ENCODE peak calls at places on chromosome 9, in seven cellular contexts. X, D, T, O, R, Z and N are unnamed samples.

GRCh38 chr9:93126825-93127368 is 7.2 kb downstream of the NINJ1 start:
- DNase-seq in X (no peak), D (peak), T (no peak), O (no peak), R (peak), Z (no peak), N (peak)

GRCh38 chr9:127921592-127922120 is 4.8 kb upstream of the ST6GALNAC4 start:
- DNase-seq in X (peak), D (peak), T (peak), O (no peak), R (peak), Z (no peak), N (peak)

GRCh38 chr9:128374221-128374675 is 3.1 kb downstream of the URM1 start:
- DNase-seq in X (no peak), D (no peak), T (no peak), O (no peak), R (no peak), Z (no peak), N (no peak)

GRCh38 chr9:22037954-22038690 is 29.0 kb upstream of the CDKN2B start:
- DNase-seq in X (no peak), D (peak), T (no peak), O (peak), R (no peak), Z (no peak), N (no peak)

GRCh38 chr9:38068616-38068865 is 486 bp downstream of the SHB start:
- DNase-seq in X (peak), D (peak), T (peak), O (no peak), R (peak), Z (no peak), N (peak)

GRCh38 chr9:115653231-115653630 is 500.4 kb upstream of the PAPPA start:
- DNase-seq in X (no peak), D (no peak), T (no peak), O (no peak), R (no peak), Z (no peak), N (no peak)

GRCh38 chr9:91900057-91900816 is 49.8 kb downstream of the ROR2 start:
- DNase-seq in X (no peak), D (no peak), T (no peak), O (no peak), R (no peak), Z (no peak), N (peak)

GRCh38 chr9:79685576-79685975 is 113.8 kb downstream of the TLE4 start:
- DNase-seq in X (no peak), D (no peak), T (no peak), O (no peak), R (no peak), Z (no peak), N (no peak)

GRCh38 chr9:93574091-93574899 is 2.1 kb upstream of the PHF2 start:
- DNase-seq in X (no peak), D (no peak), T (no peak), O (no peak), R (no peak), Z (no peak), N (no peak)

GRCh38 chr9:128473104-128473503 is 17.3 kb downstream of the ODF2 start:
- DNase-seq in X (no peak), D (no peak), T (no peak), O (no peak), R (no peak), Z (no peak), N (no peak)

GRCh38 chr9:105062222-105062850 is 134.4 kb upstream of the ABCA1 start:
- DNase-seq in X (no peak), D (no peak), T (no peak), O (no peak), R (no peak), Z (no peak), N (peak)

GRCh38 chr9:77945798-77946197 is 85.8 kb downstream of the GNAQ start:
- DNase-seq in X (no peak), D (peak), T (no peak), O (no peak), R (no peak), Z (no peak), N (no peak)

GRCh38 chr9:5112646-5113045 is 72.8 kb downstream of the INSL6 start:
- DNase-seq in X (no peak), D (no peak), T (no peak), O (no peak), R (no peak), Z (no peak), N (no peak)

DNA sequence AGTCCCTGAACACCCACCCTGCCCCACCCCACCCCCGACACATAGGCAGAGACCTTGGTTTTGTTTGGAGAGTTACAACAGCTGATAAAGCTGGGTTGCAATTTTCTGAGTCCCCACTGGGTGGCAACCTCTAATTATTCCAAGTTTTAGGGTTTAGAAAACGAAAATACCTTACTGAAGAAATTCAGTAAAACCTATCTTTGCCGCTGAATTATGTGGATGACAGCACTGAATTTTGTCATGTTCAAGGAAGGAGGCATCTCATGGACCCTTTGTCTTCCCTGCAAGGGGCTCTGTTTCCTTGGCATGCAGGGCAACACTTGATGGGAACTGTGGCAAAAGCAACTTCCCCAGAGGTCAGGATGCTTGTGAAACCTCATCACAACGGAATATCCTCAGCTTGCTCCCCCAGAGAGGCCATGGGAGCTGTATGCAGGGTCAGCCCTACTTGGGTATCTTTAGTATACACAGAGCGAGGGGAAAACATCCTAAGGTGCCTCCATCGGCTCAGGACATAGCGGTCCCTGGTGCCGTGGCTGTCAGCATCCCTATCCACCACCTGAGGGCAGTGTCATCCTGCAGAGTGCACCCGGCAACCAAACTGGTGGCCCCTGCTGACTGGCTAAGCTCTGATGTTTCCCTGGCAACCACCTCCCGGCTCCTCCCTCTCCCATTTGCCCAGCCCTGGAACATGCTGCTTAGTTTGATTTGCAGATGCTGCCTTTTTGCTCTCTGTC is 123.1 kb downstream of the RXRA start:
- DNase-seq in X (peak), D (peak), T (peak), O (peak), R (peak), Z (peak), N (peak)
- TF ChIP-seq POLR2A in X (no peak), D (no peak), T (no peak), O (no peak), R (no peak), Z (no peak), N (no peak)

DNA sequence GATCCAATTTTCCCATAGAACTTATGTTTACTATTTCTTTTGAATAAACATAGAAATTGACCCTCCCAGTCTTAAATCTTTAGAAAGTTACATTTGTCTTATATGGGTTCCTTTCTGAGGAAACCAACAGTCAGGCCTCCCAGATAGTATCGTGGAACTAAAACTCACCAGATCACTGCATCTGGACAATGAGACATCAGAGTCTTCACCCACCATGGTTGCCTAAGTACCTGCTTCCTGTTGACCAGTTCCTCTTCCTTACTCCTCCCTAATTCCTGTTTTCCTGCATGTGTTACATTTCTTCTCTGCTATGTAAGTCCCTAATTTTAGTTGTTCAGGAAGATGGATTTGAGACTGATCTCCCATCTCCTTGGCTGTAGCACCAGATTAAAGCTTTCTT is 462.2 kb downstream of the DIRAS2 start:
- DNase-seq in X (no peak), D (no peak), T (no peak), O (no peak), R (no peak), Z (no peak), N (no peak)
- TF ChIP-seq POLR2A in X (no peak), D (no peak), T (no peak), O (no peak), R (no peak), Z (no peak), N (no peak)

GRCh38 chr9:129810116-129810515 is 7.1 kb downstream of the TOR1B start:
- DNase-seq in X (no peak), D (no peak), T (no peak), O (no peak), R (no peak), Z (no peak), N (no peak)
- TF ChIP-seq POLR2A in X (no peak), D (no peak), T (no peak), O (no peak), R (no peak), Z (no peak), N (no peak)

GRCh38 chr9:19101203-19101602 is 1.5 kb downstream of the HAUS6 start:
- DNase-seq in X (no peak), D (no peak), T (no peak), O (no peak), R (no peak), Z (no peak), N (no peak)

GRCh38 chr9:19108038-19108437 is 5.3 kb upstream of the HAUS6 start:
- DNase-seq in X (no peak), D (no peak), T (no peak), O (no peak), R (no peak), Z (no peak), N (no peak)

GRCh38 chr9:19102181-19102630 is 498 bp downstream of the HAUS6 start:
- DNase-seq in X (peak), D (peak), T (peak), O (no peak), R (no peak), Z (no peak), N (peak)

GRCh38 chr9:19104528-19105282 is 2.0 kb upstream of the HAUS6 start:
- DNase-seq in X (no peak), D (no peak), T (no peak), O (no peak), R (no peak), Z (no peak), N (no peak)

DNA sequence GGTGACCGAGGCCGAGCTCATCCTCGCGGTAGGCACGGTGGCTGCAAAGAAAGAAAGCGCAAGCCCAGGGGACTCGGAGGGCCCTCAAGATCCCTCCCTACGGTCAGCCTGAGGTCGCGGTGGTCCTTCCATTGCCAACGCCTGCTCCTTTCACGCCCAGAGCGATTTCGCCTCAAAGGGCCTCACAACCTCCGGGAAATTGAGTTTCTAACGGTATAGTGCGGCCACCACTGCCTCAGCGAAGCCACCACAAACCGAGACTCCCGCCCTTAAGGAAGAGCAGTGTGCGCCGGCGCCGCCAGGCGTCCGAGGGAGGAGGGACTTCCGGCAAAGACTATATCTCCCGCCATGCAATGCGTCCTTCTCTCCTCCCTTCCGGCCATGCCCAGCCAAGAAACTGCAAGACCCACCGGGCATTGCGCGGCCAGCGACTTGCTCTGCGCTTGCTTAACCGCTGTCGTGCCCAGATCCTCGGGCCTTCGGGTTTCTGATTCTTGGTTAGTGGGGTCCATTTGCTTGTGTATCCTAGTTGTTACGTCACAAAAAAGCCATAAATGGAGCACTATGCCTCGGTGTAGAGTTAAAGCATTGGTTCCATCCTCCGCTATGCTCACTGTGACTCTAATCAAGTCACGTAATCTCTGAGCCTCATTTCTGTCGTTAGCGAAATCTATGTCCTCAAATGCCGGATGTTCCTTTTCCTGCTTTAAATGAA is at the start of gene HAUS6:
- DNase-seq in X (peak), D (peak), T (peak), O (peak), R (peak), Z (peak), N (peak)
- TF ChIP-seq POLR2A in X (peak), D (peak), T (peak), O (peak), R (peak), Z (peak), N (peak)

GRCh38 chr9:75083188-75083976 is 4.6 kb downstream of the NMRK1 start:
- DNase-seq in X (no peak), D (no peak), T (no peak), O (no peak), R (peak), Z (no peak), N (peak)
- TF ChIP-seq POLR2A in X (no peak), D (no peak), T (no peak), O (no peak), R (no peak), Z (peak), N (no peak)

GRCh38 chr9:126721531-126722098 is 83.2 kb upstream of the ZBTB43 start:
- DNase-seq in X (peak), D (no peak), T (no peak), O (no peak), R (no peak), Z (no peak), N (no peak)

GRCh38 chr9:126723807-126724172 is 81.0 kb upstream of the ZBTB43 start:
- DNase-seq in X (no peak), D (no peak), T (no peak), O (no peak), R (no peak), Z (no peak), N (no peak)

GRCh38 chr9:126724226-126724625 is 80.6 kb upstream of the ZBTB43 start:
- DNase-seq in X (no peak), D (no peak), T (no peak), O (no peak), R (no peak), Z (no peak), N (no peak)

GRCh38 chr9:126722252-126722921 is 82.5 kb upstream of the ZBTB43 start:
- DNase-seq in X (peak), D (peak), T (peak), O (peak), R (peak), Z (no peak), N (peak)

GRCh38 chr9:126722922-126723806 is 81.7 kb upstream of the ZBTB43 start:
- DNase-seq in X (peak), D (no peak), T (peak), O (no peak), R (peak), Z (no peak), N (peak)
- TF ChIP-seq POLR2A in X (peak), D (no peak), T (peak), O (no peak), R (no peak), Z (peak), N (no peak)

DNA sequence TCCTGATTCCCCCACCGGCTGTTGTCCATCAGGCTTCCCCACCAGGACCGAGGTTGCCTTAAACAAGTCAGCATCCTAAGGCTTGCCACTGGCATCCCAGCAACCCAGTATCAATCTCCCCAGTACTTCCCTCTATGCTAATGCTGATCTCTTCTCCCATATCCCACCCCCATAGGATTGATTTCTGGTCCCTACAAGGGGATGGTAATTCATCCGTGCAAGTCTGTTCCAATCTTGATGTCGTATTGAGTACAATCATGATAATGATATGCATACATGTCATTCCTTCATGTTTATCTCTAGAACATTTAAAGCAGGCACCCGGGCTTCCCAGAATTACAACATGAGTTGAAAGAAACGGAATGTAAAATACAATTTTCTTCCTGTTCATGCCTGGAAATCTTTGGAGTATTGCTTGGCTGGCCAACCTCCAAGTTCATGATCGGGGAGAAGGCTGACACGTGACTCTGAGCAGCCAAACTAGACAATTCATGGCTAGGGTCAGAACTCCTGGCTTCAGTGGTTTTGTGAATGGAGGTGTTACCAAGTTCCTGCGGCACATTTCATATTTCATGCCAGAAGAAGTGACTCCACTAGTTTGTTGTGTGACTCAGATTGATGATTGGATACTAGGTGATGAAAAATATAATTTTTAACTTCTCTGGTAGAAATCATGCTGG is 66.7 kb downstream of the C9orf152 start:
- DNase-seq in X (no peak), D (peak), T (no peak), O (no peak), R (peak), Z (no peak), N (no peak)
- TF ChIP-seq POLR2A in X (no peak), D (no peak), T (no peak), O (no peak), R (no peak), Z (no peak), N (no peak)

GRCh38 chr9:124345063-124345462 is 70.2 kb downstream of the PSMB7 start:
- DNase-seq in X (no peak), D (no peak), T (no peak), O (no peak), R (no peak), Z (no peak), N (peak)
- TF ChIP-seq POLR2A in X (no peak), D (no peak), T (no peak), O (no peak), R (no peak), Z (no peak), N (no peak)

GRCh38 chr9:34431661-34432060 is 26.7 kb downstream of the FAM219A start:
- DNase-seq in X (no peak), D (no peak), T (no peak), O (no peak), R (peak), Z (no peak), N (no peak)

GRCh38 chr9:34442770-34443169 is 15.6 kb downstream of the FAM219A start:
- DNase-seq in X (no peak), D (no peak), T (no peak), O (no peak), R (no peak), Z (no peak), N (no peak)

GRCh38 chr9:34437006-34437925 is 21.1 kb downstream of the FAM219A start:
- DNase-seq in X (peak), D (peak), T (peak), O (peak), R (peak), Z (no peak), N (no peak)
- TF ChIP-seq POLR2A in X (no peak), D (no peak), T (no peak), O (no peak), R (no peak), Z (no peak), N (no peak)